ENCODE peak calls at places on chromosomes 3 and 15, in four cellular contexts. L, R, W and H are unnamed samples.

GRCh38 chr3:116019254-116019763 is 396.0 kb downstream of the GAP43 start:
- DNase-seq in L (no peak), R (no peak), W (no peak), H (no peak)

GRCh38 chr15:60324706-60325438 is 72.9 kb downstream of the ANXA2 start:
- DNase-seq in R (no peak), W (no peak), L (no peak), H (peak; percentile 46)

GRCh38 chr3:187367561-187368103 is 553 bp upstream of the RTP4 start:
- DNase-seq in R (no peak), W (no peak), L (no peak), H (no peak)

GRCh38 chr15:41919201-41919820 is 25.5 kb upstream of the SPTBN5 start:
- DNase-seq in R (no peak), W (no peak), L (no peak), H (no peak)

GRCh38 chr3:38473229-38473628 is 19.5 kb downstream of the ACVR2B start:
- DNase-seq in L (no peak), W (no peak), R (no peak), H (no peak)

GRCh38 chr3:76011121-76011520 is 225.8 kb upstream of the ZNF717 start:
- DNase-seq in L (no peak), W (no peak), R (no peak), H (no peak)

GRCh38 chr3:113697192-113698090 is 999 bp upstream of the USF3 start:
- DNase-seq in R (no peak), W (no peak), L (no peak), H (peak; percentile 48)

GRCh38 chr3:134378818-134379217 is 4.6 kb upstream of the AMOTL2 start:
- DNase-seq in R (no peak), L (no peak), W (no peak), H (no peak)

GRCh38 chr3:140748903-140749302 is 71.0 kb downstream of the TRIM42 start:
- DNase-seq in R (no peak), L (no peak), W (no peak), H (no peak)

GRCh38 chr3:81216192-81216591 is 545.3 kb downstream of the GBE1 start:
- DNase-seq in W (no peak), R (no peak), L (no peak), H (peak; percentile 84)

GRCh38 chr3:36269274-36269673 is 111.0 kb upstream of the STAC start:
- DNase-seq in W (no peak), R (no peak), L (no peak), H (no peak)

GRCh38 chr3:31439888-31440287 is 92.8 kb upstream of the STT3B start:
- DNase-seq in W (no peak), L (no peak), R (no peak), H (no peak)

GRCh38 chr15:42338500-42338899 is 20.8 kb upstream of the CAPN3 start:
- DNase-seq in R (no peak), W (no peak), L (no peak), H (no peak)

GRCh38 chr3:196688349-196688748 is 23.7 kb downstream of the CEP19 start:
- DNase-seq in R (no peak), L (no peak), W (no peak), H (peak; percentile 92)

GRCh38 chr15:22956257-22956979 is 23.8 kb downstream of the CYFIP1 start:
- DNase-seq in L (no peak), W (no peak), R (no peak), H (no peak)

GRCh38 chr15:90160781-90161727 is 40.1 kb upstream of the SEMA4B start:
- DNase-seq in L (no peak), R (no peak), W (no peak), H (no peak)